ENCODE peak calls at places on chromosomes 3 and 15, in eight cellular contexts. One of them, this sample, is unnamed.

GRCh38 chr3:160986060-160986459 is 119.1 kb downstream of the B3GALNT1 start:
- DNase-seq in activated T-helper 2 cell treated with anti-CD3 and anti-CD28 coated beads, Interferon-gamma antibody, Interleukin-2, Interleukin-4, amounts not matched to agents 10 μg/mL and 5 μg/mL and 100 μg/mL, durations not matched to agents 14 hours and 24 hours and 36 hours: no peak
- DNase-seq in T-helper 2 cell: no peak
- DNase-seq in aorta: no peak
- DNase-seq in stimulated activated naive B cell treated with anti-CD40 and anti-IgM and Interleukin-4, amounts not matched to agents 10 μg/mL and 1 μg/mL and 100 μg/mL, for 72 hours: no peak
- DNase-seq in left colon: no peak
- DNase-seq in hepatic stellate cell: no peak
- DNase-seq in EL: no peak
- DNase-seq in this sample: no peak

GRCh38 chr3:152270145-152270870 is 1.6 kb downstream of the MBNL1 start:
- DNase-seq in activated T-helper 2 cell treated with anti-CD3 and anti-CD28 coated beads, Interferon-gamma antibody, Interleukin-2, Interleukin-4, amounts not matched to agents 10 μg/mL and 5 μg/mL and 100 μg/mL, durations not matched to agents 14 hours and 24 hours and 36 hours: no peak
- DNase-seq in T-helper 2 cell: no peak
- DNase-seq in aorta: no peak
- DNase-seq in stimulated activated naive B cell treated with anti-CD40 and anti-IgM and Interleukin-4, amounts not matched to agents 10 μg/mL and 1 μg/mL and 100 μg/mL, for 72 hours: no peak
- DNase-seq in left colon: no peak
- DNase-seq in hepatic stellate cell: no peak
- DNase-seq in EL: peak
- DNase-seq in this sample: no peak

GRCh38 chr3:121462565-121462964 is 83.2 kb downstream of the POLQ start:
- DNase-seq in activated T-helper 2 cell treated with anti-CD3 and anti-CD28 coated beads, Interferon-gamma antibody, Interleukin-2, Interleukin-4, amounts not matched to agents 10 μg/mL and 5 μg/mL and 100 μg/mL, durations not matched to agents 14 hours and 24 hours and 36 hours: no peak
- DNase-seq in T-helper 2 cell: no peak
- DNase-seq in aorta: no peak
- DNase-seq in stimulated activated naive B cell treated with anti-CD40 and anti-IgM and Interleukin-4, amounts not matched to agents 10 μg/mL and 1 μg/mL and 100 μg/mL, for 72 hours: no peak
- DNase-seq in left colon: no peak
- DNase-seq in hepatic stellate cell: no peak
- DNase-seq in EL: no peak
- DNase-seq in this sample: no peak

GRCh38 chr3:87167634-87168456 is 59.3 kb upstream of the CHMP2B start:
- DNase-seq in activated T-helper 2 cell treated with anti-CD3 and anti-CD28 coated beads, Interferon-gamma antibody, Interleukin-2, Interleukin-4, amounts not matched to agents 10 μg/mL and 5 μg/mL and 100 μg/mL, durations not matched to agents 14 hours and 24 hours and 36 hours: no peak
- DNase-seq in T-helper 2 cell: no peak
- DNase-seq in aorta: no peak
- DNase-seq in stimulated activated naive B cell treated with anti-CD40 and anti-IgM and Interleukin-4, amounts not matched to agents 10 μg/mL and 1 μg/mL and 100 μg/mL, for 72 hours: peak
- DNase-seq in left colon: no peak
- DNase-seq in hepatic stellate cell: no peak
- DNase-seq in EL: peak
- DNase-seq in this sample: no peak

GRCh38 chr3:188854395-188855149 is 317.2 kb upstream of the TPRG1 start:
- DNase-seq in activated T-helper 2 cell treated with anti-CD3 and anti-CD28 coated beads, Interferon-gamma antibody, Interleukin-2, Interleukin-4, amounts not matched to agents 10 μg/mL and 5 μg/mL and 100 μg/mL, durations not matched to agents 14 hours and 24 hours and 36 hours: no peak
- DNase-seq in T-helper 2 cell: no peak
- DNase-seq in aorta: no peak
- DNase-seq in stimulated activated naive B cell treated with anti-CD40 and anti-IgM and Interleukin-4, amounts not matched to agents 10 μg/mL and 1 μg/mL and 100 μg/mL, for 72 hours: no peak
- DNase-seq in left colon: no peak
- DNase-seq in hepatic stellate cell: peak
- DNase-seq in EL: peak
- DNase-seq in this sample: no peak

GRCh38 chr3:69326821-69327433 is 59.0 kb downstream of the FRMD4B start:
- DNase-seq in activated T-helper 2 cell treated with anti-CD3 and anti-CD28 coated beads, Interferon-gamma antibody, Interleukin-2, Interleukin-4, amounts not matched to agents 10 μg/mL and 5 μg/mL and 100 μg/mL, durations not matched to agents 14 hours and 24 hours and 36 hours: peak
- DNase-seq in T-helper 2 cell: no peak
- DNase-seq in aorta: no peak
- DNase-seq in stimulated activated naive B cell treated with anti-CD40 and anti-IgM and Interleukin-4, amounts not matched to agents 10 μg/mL and 1 μg/mL and 100 μg/mL, for 72 hours: peak
- DNase-seq in left colon: no peak
- DNase-seq in hepatic stellate cell: no peak
- DNase-seq in EL: no peak
- DNase-seq in this sample: no peak

GRCh38 chr3:189727898-189728297 is 96.7 kb downstream of the TP63 start:
- DNase-seq in activated T-helper 2 cell treated with anti-CD3 and anti-CD28 coated beads, Interferon-gamma antibody, Interleukin-2, Interleukin-4, amounts not matched to agents 10 μg/mL and 5 μg/mL and 100 μg/mL, durations not matched to agents 14 hours and 24 hours and 36 hours: no peak
- DNase-seq in T-helper 2 cell: no peak
- DNase-seq in aorta: no peak
- DNase-seq in stimulated activated naive B cell treated with anti-CD40 and anti-IgM and Interleukin-4, amounts not matched to agents 10 μg/mL and 1 μg/mL and 100 μg/mL, for 72 hours: no peak
- DNase-seq in left colon: no peak
- DNase-seq in hepatic stellate cell: no peak
- DNase-seq in EL: peak
- DNase-seq in this sample: no peak

GRCh38 chr3:138845771-138846173 is 11.0 kb upstream of the PIK3CB start:
- DNase-seq in activated T-helper 2 cell treated with anti-CD3 and anti-CD28 coated beads, Interferon-gamma antibody, Interleukin-2, Interleukin-4, amounts not matched to agents 10 μg/mL and 5 μg/mL and 100 μg/mL, durations not matched to agents 14 hours and 24 hours and 36 hours: no peak
- DNase-seq in T-helper 2 cell: no peak
- DNase-seq in aorta: no peak
- DNase-seq in stimulated activated naive B cell treated with anti-CD40 and anti-IgM and Interleukin-4, amounts not matched to agents 10 μg/mL and 1 μg/mL and 100 μg/mL, for 72 hours: no peak
- DNase-seq in left colon: no peak
- DNase-seq in hepatic stellate cell: no peak
- DNase-seq in EL: no peak
- DNase-seq in this sample: no peak

GRCh38 chr3:60010778-60011177 is 961.0 kb upstream of the CFAP20DC start:
- DNase-seq in activated T-helper 2 cell treated with anti-CD3 and anti-CD28 coated beads, Interferon-gamma antibody, Interleukin-2, Interleukin-4, amounts not matched to agents 10 μg/mL and 5 μg/mL and 100 μg/mL, durations not matched to agents 14 hours and 24 hours and 36 hours: peak
- DNase-seq in T-helper 2 cell: peak
- DNase-seq in aorta: no peak
- DNase-seq in stimulated activated naive B cell treated with anti-CD40 and anti-IgM and Interleukin-4, amounts not matched to agents 10 μg/mL and 1 μg/mL and 100 μg/mL, for 72 hours: peak
- DNase-seq in left colon: no peak
- DNase-seq in hepatic stellate cell: no peak
- DNase-seq in EL: no peak
- DNase-seq in this sample: peak

GRCh38 chr15:49273734-49274318 is 103.8 kb downstream of the GALK2 start:
- DNase-seq in activated T-helper 2 cell treated with anti-CD3 and anti-CD28 coated beads, Interferon-gamma antibody, Interleukin-2, Interleukin-4, amounts not matched to agents 10 μg/mL and 5 μg/mL and 100 μg/mL, durations not matched to agents 14 hours and 24 hours and 36 hours: no peak
- DNase-seq in T-helper 2 cell: no peak
- DNase-seq in aorta: no peak
- DNase-seq in stimulated activated naive B cell treated with anti-CD40 and anti-IgM and Interleukin-4, amounts not matched to agents 10 μg/mL and 1 μg/mL and 100 μg/mL, for 72 hours: no peak
- DNase-seq in left colon: no peak
- DNase-seq in hepatic stellate cell: no peak
- DNase-seq in EL: no peak
- DNase-seq in this sample: no peak

GRCh38 chr3:37974121-37974927 is 16.3 kb upstream of the VILL start:
- DNase-seq in activated T-helper 2 cell treated with anti-CD3 and anti-CD28 coated beads, Interferon-gamma antibody, Interleukin-2, Interleukin-4, amounts not matched to agents 10 μg/mL and 5 μg/mL and 100 μg/mL, durations not matched to agents 14 hours and 24 hours and 36 hours: peak
- DNase-seq in T-helper 2 cell: peak
- DNase-seq in aorta: no peak
- DNase-seq in stimulated activated naive B cell treated with anti-CD40 and anti-IgM and Interleukin-4, amounts not matched to agents 10 μg/mL and 1 μg/mL and 100 μg/mL, for 72 hours: peak
- DNase-seq in left colon: peak
- DNase-seq in hepatic stellate cell: peak
- DNase-seq in EL: peak
- DNase-seq in this sample: peak

GRCh38 chr3:41198526-41198925 is 779 bp upstream of the CTNNB1 start:
- DNase-seq in activated T-helper 2 cell treated with anti-CD3 and anti-CD28 coated beads, Interferon-gamma antibody, Interleukin-2, Interleukin-4, amounts not matched to agents 10 μg/mL and 5 μg/mL and 100 μg/mL, durations not matched to agents 14 hours and 24 hours and 36 hours: no peak
- DNase-seq in T-helper 2 cell: no peak
- DNase-seq in aorta: peak
- DNase-seq in stimulated activated naive B cell treated with anti-CD40 and anti-IgM and Interleukin-4, amounts not matched to agents 10 μg/mL and 1 μg/mL and 100 μg/mL, for 72 hours: no peak
- DNase-seq in left colon: peak
- DNase-seq in hepatic stellate cell: no peak
- DNase-seq in EL: peak
- DNase-seq in this sample: no peak

GRCh38 chr3:130925628-130926027 is 31.7 kb downstream of the ATP2C1 start:
- DNase-seq in activated T-helper 2 cell treated with anti-CD3 and anti-CD28 coated beads, Interferon-gamma antibody, Interleukin-2, Interleukin-4, amounts not matched to agents 10 μg/mL and 5 μg/mL and 100 μg/mL, durations not matched to agents 14 hours and 24 hours and 36 hours: no peak
- DNase-seq in T-helper 2 cell: no peak
- DNase-seq in aorta: no peak
- DNase-seq in stimulated activated naive B cell treated with anti-CD40 and anti-IgM and Interleukin-4, amounts not matched to agents 10 μg/mL and 1 μg/mL and 100 μg/mL, for 72 hours: peak
- DNase-seq in left colon: no peak
- DNase-seq in hepatic stellate cell: peak
- DNase-seq in EL: peak
- DNase-seq in this sample: no peak

GRCh38 chr3:52039846-52040245 is 16.5 kb downstream of the DUSP7 start:
- DNase-seq in activated T-helper 2 cell treated with anti-CD3 and anti-CD28 coated beads, Interferon-gamma antibody, Interleukin-2, Interleukin-4, amounts not matched to agents 10 μg/mL and 5 μg/mL and 100 μg/mL, durations not matched to agents 14 hours and 24 hours and 36 hours: no peak
- DNase-seq in T-helper 2 cell: no peak
- DNase-seq in aorta: peak
- DNase-seq in stimulated activated naive B cell treated with anti-CD40 and anti-IgM and Interleukin-4, amounts not matched to agents 10 μg/mL and 1 μg/mL and 100 μg/mL, for 72 hours: no peak
- DNase-seq in left colon: no peak
- DNase-seq in hepatic stellate cell: no peak
- DNase-seq in EL: no peak
- DNase-seq in this sample: no peak

GRCh38 chr3:81395739-81396138 is 365.7 kb downstream of the GBE1 start:
- DNase-seq in activated T-helper 2 cell treated with anti-CD3 and anti-CD28 coated beads, Interferon-gamma antibody, Interleukin-2, Interleukin-4, amounts not matched to agents 10 μg/mL and 5 μg/mL and 100 μg/mL, durations not matched to agents 14 hours and 24 hours and 36 hours: no peak
- DNase-seq in T-helper 2 cell: no peak
- DNase-seq in aorta: no peak
- DNase-seq in stimulated activated naive B cell treated with anti-CD40 and anti-IgM and Interleukin-4, amounts not matched to agents 10 μg/mL and 1 μg/mL and 100 μg/mL, for 72 hours: no peak
- DNase-seq in left colon: no peak
- DNase-seq in hepatic stellate cell: no peak
- DNase-seq in EL: peak
- DNase-seq in this sample: no peak

GRCh38 chr3:143808999-143809700 is 39.1 kb downstream of the SLC9A9 start:
- DNase-seq in activated T-helper 2 cell treated with anti-CD3 and anti-CD28 coated beads, Interferon-gamma antibody, Interleukin-2, Interleukin-4, amounts not matched to agents 10 μg/mL and 5 μg/mL and 100 μg/mL, durations not matched to agents 14 hours and 24 hours and 36 hours: no peak
- DNase-seq in T-helper 2 cell: no peak
- DNase-seq in aorta: no peak
- DNase-seq in stimulated activated naive B cell treated with anti-CD40 and anti-IgM and Interleukin-4, amounts not matched to agents 10 μg/mL and 1 μg/mL and 100 μg/mL, for 72 hours: no peak
- DNase-seq in left colon: no peak
- DNase-seq in hepatic stellate cell: no peak
- DNase-seq in EL: no peak
- DNase-seq in this sample: no peak

GRCh38 chr3:22982981-22983582 is 220.0 kb upstream of the UBE2E2 start:
- DNase-seq in activated T-helper 2 cell treated with anti-CD3 and anti-CD28 coated beads, Interferon-gamma antibody, Interleukin-2, Interleukin-4, amounts not matched to agents 10 μg/mL and 5 μg/mL and 100 μg/mL, durations not matched to agents 14 hours and 24 hours and 36 hours: no peak
- DNase-seq in T-helper 2 cell: no peak
- DNase-seq in aorta: no peak
- DNase-seq in stimulated activated naive B cell treated with anti-CD40 and anti-IgM and Interleukin-4, amounts not matched to agents 10 μg/mL and 1 μg/mL and 100 μg/mL, for 72 hours: no peak
- DNase-seq in left colon: no peak
- DNase-seq in hepatic stellate cell: no peak
- DNase-seq in EL: peak
- DNase-seq in this sample: no peak

GRCh38 chr3:14138109-14138877 is 13.4 kb downstream of the TMEM43 start:
- DNase-seq in activated T-helper 2 cell treated with anti-CD3 and anti-CD28 coated beads, Interferon-gamma antibody, Interleukin-2, Interleukin-4, amounts not matched to agents 10 μg/mL and 5 μg/mL and 100 μg/mL, durations not matched to agents 14 hours and 24 hours and 36 hours: no peak
- DNase-seq in T-helper 2 cell: no peak
- DNase-seq in aorta: no peak
- DNase-seq in stimulated activated naive B cell treated with anti-CD40 and anti-IgM and Interleukin-4, amounts not matched to agents 10 μg/mL and 1 μg/mL and 100 μg/mL, for 72 hours: no peak
- DNase-seq in left colon: peak
- DNase-seq in hepatic stellate cell: no peak
- DNase-seq in EL: no peak
- DNase-seq in this sample: no peak

GRCh38 chr3:9347887-9348286 is 15.0 kb upstream of the THUMPD3 start:
- DNase-seq in activated T-helper 2 cell treated with anti-CD3 and anti-CD28 coated beads, Interferon-gamma antibody, Interleukin-2, Interleukin-4, amounts not matched to agents 10 μg/mL and 5 μg/mL and 100 μg/mL, durations not matched to agents 14 hours and 24 hours and 36 hours: no peak
- DNase-seq in T-helper 2 cell: no peak
- DNase-seq in aorta: no peak
- DNase-seq in stimulated activated naive B cell treated with anti-CD40 and anti-IgM and Interleukin-4, amounts not matched to agents 10 μg/mL and 1 μg/mL and 100 μg/mL, for 72 hours: no peak
- DNase-seq in left colon: no peak
- DNase-seq in hepatic stellate cell: no peak
- DNase-seq in EL: peak
- DNase-seq in this sample: no peak

GRCh38 chr15:74156678-74157411 is 16.7 kb upstream of the ISLR start:
- DNase-seq in activated T-helper 2 cell treated with anti-CD3 and anti-CD28 coated beads, Interferon-gamma antibody, Interleukin-2, Interleukin-4, amounts not matched to agents 10 μg/mL and 5 μg/mL and 100 μg/mL, durations not matched to agents 14 hours and 24 hours and 36 hours: no peak
- DNase-seq in T-helper 2 cell: no peak
- DNase-seq in aorta: peak
- DNase-seq in stimulated activated naive B cell treated with anti-CD40 and anti-IgM and Interleukin-4, amounts not matched to agents 10 μg/mL and 1 μg/mL and 100 μg/mL, for 72 hours: no peak
- DNase-seq in left colon: no peak
- DNase-seq in hepatic stellate cell: peak
- DNase-seq in EL: no peak
- DNase-seq in this sample: no peak

GRCh38 chr3:87088984-87089841 is 98.3 kb upstream of the VGLL3 start:
- DNase-seq in activated T-helper 2 cell treated with anti-CD3 and anti-CD28 coated beads, Interferon-gamma antibody, Interleukin-2, Interleukin-4, amounts not matched to agents 10 μg/mL and 5 μg/mL and 100 μg/mL, durations not matched to agents 14 hours and 24 hours and 36 hours: peak
- DNase-seq in T-helper 2 cell: no peak
- DNase-seq in aorta: peak
- DNase-seq in stimulated activated naive B cell treated with anti-CD40 and anti-IgM and Interleukin-4, amounts not matched to agents 10 μg/mL and 1 μg/mL and 100 μg/mL, for 72 hours: no peak
- DNase-seq in left colon: peak
- DNase-seq in hepatic stellate cell: peak
- DNase-seq in EL: peak
- DNase-seq in this sample: no peak

GRCh38 chr3:160437083-160437455 is 12.5 kb downstream of the TRIM59 start:
- DNase-seq in activated T-helper 2 cell treated with anti-CD3 and anti-CD28 coated beads, Interferon-gamma antibody, Interleukin-2, Interleukin-4, amounts not matched to agents 10 μg/mL and 5 μg/mL and 100 μg/mL, durations not matched to agents 14 hours and 24 hours and 36 hours: no peak
- DNase-seq in T-helper 2 cell: no peak
- DNase-seq in aorta: no peak
- DNase-seq in stimulated activated naive B cell treated with anti-CD40 and anti-IgM and Interleukin-4, amounts not matched to agents 10 μg/mL and 1 μg/mL and 100 μg/mL, for 72 hours: no peak
- DNase-seq in left colon: no peak
- DNase-seq in hepatic stellate cell: no peak
- DNase-seq in EL: no peak
- DNase-seq in this sample: no peak

GRCh38 chr3:97350976-97351375 is 413.6 kb upstream of the ARL6 start:
- DNase-seq in activated T-helper 2 cell treated with anti-CD3 and anti-CD28 coated beads, Interferon-gamma antibody, Interleukin-2, Interleukin-4, amounts not matched to agents 10 μg/mL and 5 μg/mL and 100 μg/mL, durations not matched to agents 14 hours and 24 hours and 36 hours: no peak
- DNase-seq in T-helper 2 cell: no peak
- DNase-seq in aorta: no peak
- DNase-seq in stimulated activated naive B cell treated with anti-CD40 and anti-IgM and Interleukin-4, amounts not matched to agents 10 μg/mL and 1 μg/mL and 100 μg/mL, for 72 hours: no peak
- DNase-seq in left colon: no peak
- DNase-seq in hepatic stellate cell: no peak
- DNase-seq in EL: no peak
- DNase-seq in this sample: no peak

GRCh38 chr15:93190238-93190637 is 101.2 kb upstream of the RGMA start:
- DNase-seq in activated T-helper 2 cell treated with anti-CD3 and anti-CD28 coated beads, Interferon-gamma antibody, Interleukin-2, Interleukin-4, amounts not matched to agents 10 μg/mL and 5 μg/mL and 100 μg/mL, durations not matched to agents 14 hours and 24 hours and 36 hours: no peak
- DNase-seq in T-helper 2 cell: no peak
- DNase-seq in aorta: no peak
- DNase-seq in stimulated activated naive B cell treated with anti-CD40 and anti-IgM and Interleukin-4, amounts not matched to agents 10 μg/mL and 1 μg/mL and 100 μg/mL, for 72 hours: no peak
- DNase-seq in left colon: no peak
- DNase-seq in hepatic stellate cell: no peak
- DNase-seq in EL: no peak
- DNase-seq in this sample: no peak

GRCh38 chr3:134458451-134458850 is 27.3 kb downstream of the ANAPC13 start:
- DNase-seq in activated T-helper 2 cell treated with anti-CD3 and anti-CD28 coated beads, Interferon-gamma antibody, Interleukin-2, Interleukin-4, amounts not matched to agents 10 μg/mL and 5 μg/mL and 100 μg/mL, durations not matched to agents 14 hours and 24 hours and 36 hours: no peak
- DNase-seq in T-helper 2 cell: no peak
- DNase-seq in aorta: no peak
- DNase-seq in stimulated activated naive B cell treated with anti-CD40 and anti-IgM and Interleukin-4, amounts not matched to agents 10 μg/mL and 1 μg/mL and 100 μg/mL, for 72 hours: no peak
- DNase-seq in left colon: no peak
- DNase-seq in hepatic stellate cell: no peak
- DNase-seq in EL: no peak
- DNase-seq in this sample: no peak

GRCh38 chr3:43162573-43163084 is 56.8 kb upstream of the POMGNT2 start:
- DNase-seq in activated T-helper 2 cell treated with anti-CD3 and anti-CD28 coated beads, Interferon-gamma antibody, Interleukin-2, Interleukin-4, amounts not matched to agents 10 μg/mL and 5 μg/mL and 100 μg/mL, durations not matched to agents 14 hours and 24 hours and 36 hours: peak
- DNase-seq in T-helper 2 cell: no peak
- DNase-seq in aorta: no peak
- DNase-seq in stimulated activated naive B cell treated with anti-CD40 and anti-IgM and Interleukin-4, amounts not matched to agents 10 μg/mL and 1 μg/mL and 100 μg/mL, for 72 hours: no peak
- DNase-seq in left colon: no peak
- DNase-seq in hepatic stellate cell: no peak
- DNase-seq in EL: no peak
- DNase-seq in this sample: peak

GRCh38 chr15:81809543-81809942 is 236.3 kb downstream of the MEX3B start:
- DNase-seq in activated T-helper 2 cell treated with anti-CD3 and anti-CD28 coated beads, Interferon-gamma antibody, Interleukin-2, Interleukin-4, amounts not matched to agents 10 μg/mL and 5 μg/mL and 100 μg/mL, durations not matched to agents 14 hours and 24 hours and 36 hours: no peak
- DNase-seq in T-helper 2 cell: no peak
- DNase-seq in aorta: no peak
- DNase-seq in stimulated activated naive B cell treated with anti-CD40 and anti-IgM and Interleukin-4, amounts not matched to agents 10 μg/mL and 1 μg/mL and 100 μg/mL, for 72 hours: peak
- DNase-seq in left colon: no peak
- DNase-seq in hepatic stellate cell: no peak
- DNase-seq in EL: peak
- DNase-seq in this sample: no peak

This sample was measured in T-helper 17 cell.